ENCODE peak calls at places on chromosome 10, in five cellular contexts. One of them, this sample, is unnamed. For H3K4me1, the result is how much of the 10 kb centered on the place peaks cover.

GRCh38 chr10:30687698-30688213 is 58.2 kb upstream of the LYZL2 start:
- DNase-seq in endothelial cell of umbilical vein: peak
- DNase-seq in stomach: peak
- DNase-seq in testis: peak
- DNase-seq in A549: peak
- DNase-seq in this sample: peak

GRCh38 chr10:60212195-60212594 is 177.5 kb downstream of the ANK3 start:
- DNase-seq in endothelial cell of umbilical vein: no peak
- DNase-seq in stomach: no peak
- DNase-seq in testis: no peak
- DNase-seq in A549: no peak
- DNase-seq in this sample: no peak

GRCh38 chr10:91887075-91887899 is 22.0 kb downstream of the FGFBP3 start:
- DNase-seq in endothelial cell of umbilical vein: peak
- DNase-seq in stomach: no peak
- DNase-seq in testis: peak
- DNase-seq in A549: peak
- DNase-seq in this sample: peak

GRCh38 chr10:30781571-30782542 is 152.3 kb upstream of the LYZL2 start:
- DNase-seq in endothelial cell of umbilical vein: no peak
- DNase-seq in stomach: no peak
- DNase-seq in testis: no peak
- DNase-seq in A549: no peak
- DNase-seq in this sample: no peak

GRCh38 chr10:114427124-114427852 is 23.0 kb upstream of the AFAP1L2 start:
- DNase-seq in endothelial cell of umbilical vein: peak
- DNase-seq in stomach: no peak
- DNase-seq in testis: no peak
- DNase-seq in A549: no peak
- DNase-seq in this sample: no peak

GRCh38 chr10:22599048-22599561 is 115.3 kb downstream of the PIP4K2A start:
- DNase-seq in endothelial cell of umbilical vein: peak
- DNase-seq in stomach: no peak
- DNase-seq in testis: no peak
- DNase-seq in A549: peak
- DNase-seq in this sample: no peak

GRCh38 chr10:78231327-78231726 is 197.7 kb downstream of the RPS24 start:
- DNase-seq in endothelial cell of umbilical vein: no peak
- DNase-seq in stomach: no peak
- DNase-seq in testis: no peak
- DNase-seq in A549: no peak
- DNase-seq in this sample: no peak

GRCh38 chr10:124921261-124921660 is 20.7 kb upstream of the ZRANB1 start:
- DNase-seq in endothelial cell of umbilical vein: no peak
- DNase-seq in stomach: no peak
- DNase-seq in testis: no peak
- DNase-seq in A549: no peak
- DNase-seq in this sample: no peak

GRCh38 chr10:11934262-11934661 is 108.3 kb downstream of the UPF2 start:
- DNase-seq in endothelial cell of umbilical vein: no peak
- DNase-seq in stomach: no peak
- DNase-seq in testis: no peak
- DNase-seq in A549: no peak
- DNase-seq in this sample: no peak

GRCh38 chr10:23343591-23344225 is 889 bp downstream of the C10orf67 start:
- DNase-seq in endothelial cell of umbilical vein: no peak
- DNase-seq in stomach: peak
- DNase-seq in testis: peak
- DNase-seq in A549: no peak
- DNase-seq in this sample: peak

GRCh38 chr10:115092258-115092554 is 959 bp upstream of the ATRNL1 start:
- DNase-seq in endothelial cell of umbilical vein: no peak
- DNase-seq in stomach: no peak
- DNase-seq in testis: no peak
- DNase-seq in A549: no peak
- DNase-seq in this sample: no peak

GRCh38 chr10:86969421-86970041 is 1.2 kb downstream of the ADIRF start:
- DNase-seq in endothelial cell of umbilical vein: peak
- DNase-seq in stomach: peak
- DNase-seq in testis: no peak
- DNase-seq in A549: no peak
- DNase-seq in this sample: peak

GRCh38 chr10:86970887-86971145 is 2.5 kb downstream of the ADIRF start:
- DNase-seq in endothelial cell of umbilical vein: no peak
- DNase-seq in stomach: no peak
- DNase-seq in testis: no peak
- DNase-seq in A549: no peak
- DNase-seq in this sample: no peak

GRCh38 chr10:86968994-86969355 is 693 bp downstream of the ADIRF start:
- DNase-seq in endothelial cell of umbilical vein: no peak
- DNase-seq in stomach: peak
- DNase-seq in testis: no peak
- DNase-seq in A549: no peak
- DNase-seq in this sample: peak

GRCh38 chr10:86971146-86971991 is 3.1 kb downstream of the ADIRF start:
- DNase-seq in endothelial cell of umbilical vein: peak
- DNase-seq in stomach: peak
- DNase-seq in testis: peak
- DNase-seq in A549: peak
- DNase-seq in this sample: peak

DNA sequence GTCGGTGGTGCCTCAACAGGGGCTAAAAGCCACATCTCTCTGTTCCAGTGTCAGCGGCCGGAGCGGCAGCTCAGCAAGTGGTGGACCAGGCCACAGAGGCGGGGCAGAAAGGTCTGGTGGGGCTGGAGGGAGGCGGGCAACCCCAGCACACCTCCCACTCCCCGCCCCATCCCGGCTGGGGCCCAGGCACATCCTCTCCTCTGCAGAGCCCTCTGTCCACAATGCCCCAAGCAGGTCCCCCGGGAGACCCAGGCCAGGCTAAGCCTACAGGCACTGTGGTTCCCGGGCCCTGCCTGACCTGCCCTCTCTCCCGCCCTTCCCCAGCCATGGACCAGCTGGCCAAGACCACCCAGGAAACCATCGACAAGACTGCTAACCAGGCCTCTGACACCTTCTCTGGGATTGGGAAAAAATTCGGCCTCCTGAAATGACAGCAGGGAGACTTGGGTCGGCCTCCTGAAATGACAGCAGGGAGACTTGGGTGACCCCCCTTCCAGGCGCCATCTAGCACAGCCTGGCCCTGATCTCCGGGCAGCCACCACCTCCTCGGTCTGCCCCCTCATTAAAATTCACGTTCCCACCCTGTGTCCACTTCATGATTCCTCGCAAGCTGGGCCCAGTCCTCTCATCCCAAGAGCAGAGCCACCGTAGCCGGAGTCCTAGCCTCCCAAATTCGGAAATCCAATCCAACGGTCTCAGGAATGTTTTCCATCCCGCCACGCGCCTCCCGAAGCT is 2.0 kb downstream of the ADIRF start:
- DNase-seq in endothelial cell of umbilical vein: no peak
- DNase-seq in stomach: peak
- DNase-seq in testis: peak
- DNase-seq in A549: no peak
- DNase-seq in this sample: peak
- TF ChIP-seq POLR2A in endothelial cell of umbilical vein: no peak
- TF ChIP-seq POLR2A in stomach: no peak
- TF ChIP-seq POLR2A in testis: peak
- TF ChIP-seq POLR2A in A549: no peak
- TF ChIP-seq POLR2A in this sample: peak

GRCh38 chr10:5832946-5833345 is 19.7 kb upstream of the GDI2 start:
- DNase-seq in endothelial cell of umbilical vein: no peak
- DNase-seq in stomach: peak
- DNase-seq in testis: no peak
- DNase-seq in A549: no peak
- DNase-seq in this sample: peak

GRCh38 chr10:5831446-5831782 is 18.2 kb upstream of the GDI2 start:
- DNase-seq in endothelial cell of umbilical vein: no peak
- DNase-seq in stomach: no peak
- DNase-seq in testis: no peak
- DNase-seq in A549: no peak
- DNase-seq in this sample: no peak

GRCh38 chr10:5835446-5836095 is 22.3 kb upstream of the GDI2 start:
- DNase-seq in endothelial cell of umbilical vein: no peak
- DNase-seq in stomach: no peak
- DNase-seq in testis: no peak
- DNase-seq in A549: no peak
- DNase-seq in this sample: no peak

GRCh38 chr10:5830629-5831445 is 17.6 kb upstream of the GDI2 start:
- DNase-seq in endothelial cell of umbilical vein: no peak
- DNase-seq in stomach: no peak
- DNase-seq in testis: no peak
- DNase-seq in A549: no peak
- DNase-seq in this sample: peak

GRCh38 chr10:5833814-5834213 is 20.6 kb upstream of the GDI2 start:
- DNase-seq in endothelial cell of umbilical vein: no peak
- DNase-seq in stomach: no peak
- DNase-seq in testis: no peak
- DNase-seq in A549: no peak
- DNase-seq in this sample: peak
- H3K4me1 ChIP-seq in endothelial cell of umbilical vein: under half
- H3K4me1 ChIP-seq in stomach: under half
- H3K4me1 ChIP-seq in testis: under half
- H3K4me1 ChIP-seq in A549: under half
- H3K4me1 ChIP-seq in this sample: under half

GRCh38 chr10:131911451-131911850 is 10.6 kb downstream of the PPP2R2D start:
- DNase-seq in endothelial cell of umbilical vein: no peak
- DNase-seq in stomach: no peak
- DNase-seq in testis: peak
- DNase-seq in A549: no peak
- DNase-seq in this sample: peak
- TF ChIP-seq POLR2A in endothelial cell of umbilical vein: no peak
- TF ChIP-seq POLR2A in stomach: no peak
- TF ChIP-seq POLR2A in testis: no peak
- TF ChIP-seq POLR2A in A549: no peak
- TF ChIP-seq POLR2A in this sample: no peak

GRCh38 chr10:119302172-119302571 is 94.8 kb downstream of the GRK5 start:
- DNase-seq in endothelial cell of umbilical vein: no peak
- DNase-seq in stomach: no peak
- DNase-seq in testis: no peak
- DNase-seq in A549: no peak
- DNase-seq in this sample: no peak

GRCh38 chr10:119297207-119297968 is 90.0 kb downstream of the GRK5 start:
- DNase-seq in endothelial cell of umbilical vein: no peak
- DNase-seq in stomach: no peak
- DNase-seq in testis: no peak
- DNase-seq in A549: no peak
- DNase-seq in this sample: no peak

GRCh38 chr10:119301397-119301796 is 94.0 kb downstream of the GRK5 start:
- DNase-seq in endothelial cell of umbilical vein: peak
- DNase-seq in stomach: no peak
- DNase-seq in testis: no peak
- DNase-seq in A549: no peak
- DNase-seq in this sample: no peak

GRCh38 chr10:119298788-119299187 is 91.4 kb downstream of the GRK5 start:
- DNase-seq in endothelial cell of umbilical vein: no peak
- DNase-seq in stomach: no peak
- DNase-seq in testis: no peak
- DNase-seq in A549: no peak
- DNase-seq in this sample: no peak

GRCh38 chr10:119299531-119299930 is 92.2 kb downstream of the GRK5 start:
- DNase-seq in endothelial cell of umbilical vein: no peak
- DNase-seq in stomach: no peak
- DNase-seq in testis: no peak
- DNase-seq in A549: no peak
- DNase-seq in this sample: no peak
- H3K4me1 ChIP-seq in endothelial cell of umbilical vein: under half
- H3K4me1 ChIP-seq in stomach: half or more
- H3K4me1 ChIP-seq in testis: under half
- H3K4me1 ChIP-seq in A549: under half
- H3K4me1 ChIP-seq in this sample: half or more

DNA sequence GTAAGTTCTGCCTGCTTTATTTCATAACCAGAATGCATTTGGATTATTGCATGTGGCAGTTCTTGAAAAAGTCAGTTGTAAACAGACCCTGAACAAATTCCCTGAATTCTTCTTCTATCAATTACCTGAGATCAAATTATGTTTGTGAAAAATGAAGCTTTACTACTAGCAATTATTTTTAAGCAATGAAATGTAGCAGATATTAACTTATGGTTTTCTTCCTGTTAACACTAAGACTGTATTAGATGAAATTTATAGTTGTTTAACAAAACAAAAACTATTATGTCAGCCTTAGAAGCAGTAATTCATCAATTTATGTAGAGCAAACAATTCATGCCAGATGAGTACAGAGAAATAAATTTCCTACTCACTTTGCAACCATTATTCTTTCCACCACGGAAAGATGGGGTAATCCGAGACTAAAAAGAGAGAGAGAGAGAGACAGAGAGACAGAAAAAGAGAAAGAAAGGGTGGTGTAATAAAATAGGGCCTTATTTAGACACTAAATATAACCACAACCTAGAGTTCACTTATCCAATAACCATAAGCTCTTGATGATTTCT is 107.7 kb downstream of the SFMBT2 start:
- DNase-seq in endothelial cell of umbilical vein: no peak
- DNase-seq in stomach: no peak
- DNase-seq in testis: no peak
- DNase-seq in A549: no peak
- DNase-seq in this sample: no peak
- TF ChIP-seq POLR2A in endothelial cell of umbilical vein: no peak
- TF ChIP-seq POLR2A in stomach: no peak
- TF ChIP-seq POLR2A in testis: no peak
- TF ChIP-seq POLR2A in A549: no peak
- TF ChIP-seq POLR2A in this sample: no peak

GRCh38 chr10:127580822-127581221 is 31.7 kb downstream of the NPS start:
- DNase-seq in endothelial cell of umbilical vein: no peak
- DNase-seq in stomach: no peak
- DNase-seq in testis: no peak
- DNase-seq in A549: no peak
- DNase-seq in this sample: no peak
- H3K4me1 ChIP-seq in endothelial cell of umbilical vein: under half
- H3K4me1 ChIP-seq in stomach: under half
- H3K4me1 ChIP-seq in testis: under half
- H3K4me1 ChIP-seq in A549: under half
- H3K4me1 ChIP-seq in this sample: under half

DNA sequence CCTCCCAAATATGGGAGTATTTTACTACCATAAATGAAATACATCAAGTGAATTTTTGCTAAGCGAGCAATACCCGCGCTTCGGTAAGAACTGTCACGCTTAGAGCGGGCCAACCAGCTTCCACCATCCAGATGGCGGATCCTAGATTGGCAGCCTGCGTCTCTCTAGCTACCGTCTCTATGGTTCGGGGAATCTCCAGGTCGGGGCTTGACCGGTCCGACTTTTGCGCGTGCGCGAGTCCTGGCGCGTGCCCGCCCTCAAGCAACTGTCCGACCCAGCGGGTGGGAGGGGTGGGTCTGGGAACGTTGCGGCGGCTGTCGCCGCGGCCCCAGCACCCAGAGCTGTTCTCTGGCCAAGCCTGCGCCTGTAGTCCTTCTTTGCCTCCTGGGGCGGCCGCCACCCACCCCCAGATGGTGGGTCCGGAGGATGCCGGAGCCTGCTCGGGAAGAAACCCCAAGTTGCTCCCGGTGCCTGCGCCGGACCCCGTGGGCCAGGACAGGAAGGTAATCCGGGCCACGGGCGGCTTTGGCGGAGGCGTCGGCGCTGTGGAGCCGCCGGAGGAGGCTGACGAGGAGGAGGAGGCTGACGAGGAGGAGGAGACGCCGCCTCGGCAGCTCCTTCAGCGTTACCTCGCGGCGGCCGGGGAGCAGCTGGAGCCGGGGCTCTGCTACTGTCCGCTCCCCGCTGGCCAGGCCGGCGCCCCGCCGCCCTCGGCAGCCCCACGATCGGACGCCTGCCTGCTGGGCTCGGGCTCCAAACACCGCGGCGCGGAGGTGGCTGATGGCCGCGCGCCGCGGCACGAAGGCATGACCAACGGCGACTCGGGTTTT is at the start of gene TBC1D12:
- DNase-seq in endothelial cell of umbilical vein: peak
- DNase-seq in stomach: peak
- DNase-seq in testis: peak
- DNase-seq in A549: peak
- DNase-seq in this sample: peak
- TF ChIP-seq POLR2A in endothelial cell of umbilical vein: peak
- TF ChIP-seq POLR2A in stomach: no peak
- TF ChIP-seq POLR2A in testis: no peak
- TF ChIP-seq POLR2A in A549: peak
- TF ChIP-seq POLR2A in this sample: peak

This sample was measured in sigmoid colon.